ENCODE peak calls at places on chromosome 3, in nine cellular contexts. One of them, this sample, is unnamed.
A peak's percentile ranks its signal among the peaks of the same experiment; 100 is the strongest.

GRCh38 chr3:140748171-140748570 is 70.3 kb downstream of the TRIM42 start:
- DNase-seq in Panc1: no peak
- DNase-seq in adrenal gland: no peak
- DNase-seq in right atrium auricular region: no peak
- DNase-seq in heart left ventricle: no peak
- DNase-seq in CD8-positive, alpha-beta memory T cell: no peak
- DNase-seq in sigmoid colon: no peak
- DNase-seq in NB4: no peak
- DNase-seq in OCI-LY7: no peak
- DNase-seq in this sample: no peak

GRCh38 chr3:141095546-141095937 is 44.4 kb downstream of the SPSB4 start:
- DNase-seq in OCI-LY7: no peak
- DNase-seq in right atrium auricular region: no peak
- DNase-seq in adrenal gland: no peak
- DNase-seq in heart left ventricle: no peak
- DNase-seq in sigmoid colon: no peak
- DNase-seq in CD8-positive, alpha-beta memory T cell: no peak
- DNase-seq in Panc1: no peak
- DNase-seq in NB4: no peak
- DNase-seq in this sample: no peak

GRCh38 chr3:183210341-183210740 is 42.7 kb upstream of the B3GNT5 start:
- DNase-seq in CD8-positive, alpha-beta memory T cell: no peak
- DNase-seq in adrenal gland: no peak
- DNase-seq in NB4: peak; percentile 56
- DNase-seq in right atrium auricular region: no peak
- DNase-seq in Panc1: no peak
- DNase-seq in heart left ventricle: no peak
- DNase-seq in sigmoid colon: no peak
- DNase-seq in OCI-LY7: no peak
- DNase-seq in this sample: no peak

GRCh38 chr3:48194446-48195071 is 6.3 kb upstream of the CDC25A start:
- DNase-seq in OCI-LY7: peak; percentile 70
- DNase-seq in NB4: peak; percentile 69
- DNase-seq in heart left ventricle: peak; percentile 45
- DNase-seq in right atrium auricular region: peak; percentile 70
- DNase-seq in sigmoid colon: no peak
- DNase-seq in Panc1: peak; percentile 46
- DNase-seq in CD8-positive, alpha-beta memory T cell: no peak
- DNase-seq in adrenal gland: peak; percentile 64
- DNase-seq in this sample: peak; percentile 42

GRCh38 chr3:132255041-132255745 is 62.0 kb upstream of the ACP3 start:
- DNase-seq in NB4: no peak
- DNase-seq in OCI-LY7: no peak
- DNase-seq in CD8-positive, alpha-beta memory T cell: no peak
- DNase-seq in Panc1: no peak
- DNase-seq in heart left ventricle: no peak
- DNase-seq in sigmoid colon: no peak
- DNase-seq in right atrium auricular region: no peak
- DNase-seq in adrenal gland: no peak
- DNase-seq in this sample: no peak

GRCh38 chr3:81302045-81302444 is 459.4 kb downstream of the GBE1 start:
- DNase-seq in sigmoid colon: no peak
- DNase-seq in CD8-positive, alpha-beta memory T cell: no peak
- DNase-seq in right atrium auricular region: no peak
- DNase-seq in Panc1: peak; percentile 4
- DNase-seq in adrenal gland: peak; percentile 39
- DNase-seq in heart left ventricle: no peak
- DNase-seq in NB4: peak; percentile 50
- DNase-seq in OCI-LY7: peak; percentile 25
- DNase-seq in this sample: peak; percentile 12

GRCh38 chr3:142709207-142709606 is 14.6 kb upstream of the TRPC1 start:
- DNase-seq in CD8-positive, alpha-beta memory T cell: no peak
- DNase-seq in OCI-LY7: no peak
- DNase-seq in sigmoid colon: no peak
- DNase-seq in heart left ventricle: no peak
- DNase-seq in NB4: no peak
- DNase-seq in right atrium auricular region: no peak
- DNase-seq in adrenal gland: no peak
- DNase-seq in Panc1: no peak
- DNase-seq in this sample: no peak

GRCh38 chr3:9841015-9841414 is 2.8 kb downstream of the RPUSD3 start:
- DNase-seq in OCI-LY7: no peak
- DNase-seq in NB4: no peak
- DNase-seq in right atrium auricular region: no peak
- DNase-seq in Panc1: no peak
- DNase-seq in adrenal gland: no peak
- DNase-seq in CD8-positive, alpha-beta memory T cell: no peak
- DNase-seq in sigmoid colon: no peak
- DNase-seq in heart left ventricle: no peak
- DNase-seq in this sample: no peak

GRCh38 chr3:197795200-197795599 is 4.1 kb downstream of the LRCH3 start:
- DNase-seq in NB4: peak; percentile 23
- DNase-seq in sigmoid colon: no peak
- DNase-seq in heart left ventricle: no peak
- DNase-seq in Panc1: no peak
- DNase-seq in right atrium auricular region: peak; percentile 68
- DNase-seq in CD8-positive, alpha-beta memory T cell: no peak
- DNase-seq in OCI-LY7: no peak
- DNase-seq in adrenal gland: no peak
- DNase-seq in this sample: no peak

GRCh38 chr3:112974894-112975293 is at the start of gene CD200R1:
- DNase-seq in Panc1: no peak
- DNase-seq in right atrium auricular region: no peak
- DNase-seq in NB4: peak; percentile 6
- DNase-seq in CD8-positive, alpha-beta memory T cell: peak; percentile 51
- DNase-seq in heart left ventricle: no peak
- DNase-seq in sigmoid colon: no peak
- DNase-seq in adrenal gland: no peak
- DNase-seq in OCI-LY7: no peak
- DNase-seq in this sample: no peak

GRCh38 chr3:110664148-110664547 is 407.5 kb upstream of the NECTIN3 start:
- DNase-seq in OCI-LY7: no peak
- DNase-seq in NB4: no peak
- DNase-seq in sigmoid colon: no peak
- DNase-seq in Panc1: no peak
- DNase-seq in adrenal gland: no peak
- DNase-seq in CD8-positive, alpha-beta memory T cell: no peak
- DNase-seq in heart left ventricle: no peak
- DNase-seq in right atrium auricular region: no peak
- DNase-seq in this sample: no peak

GRCh38 chr3:147120029-147120428 is 286.3 kb downstream of the ZIC4 start:
- DNase-seq in sigmoid colon: no peak
- DNase-seq in CD8-positive, alpha-beta memory T cell: no peak
- DNase-seq in NB4: peak; percentile 6
- DNase-seq in adrenal gland: no peak
- DNase-seq in right atrium auricular region: no peak
- DNase-seq in Panc1: no peak
- DNase-seq in heart left ventricle: no peak
- DNase-seq in OCI-LY7: no peak
- DNase-seq in this sample: no peak
- H3K4me3 ChIP-seq in sigmoid colon: no peak overlapping the region
- H3K4me3 ChIP-seq in CD8-positive, alpha-beta memory T cell: no peak overlapping the region
- H3K4me3 ChIP-seq in NB4: no peak overlapping the region
- H3K4me3 ChIP-seq in adrenal gland: no peak overlapping the region
- H3K4me3 ChIP-seq in right atrium auricular region: no peak overlapping the region
- H3K4me3 ChIP-seq in Panc1: no peak overlapping the region
- H3K4me3 ChIP-seq in heart left ventricle: no peak overlapping the region
- H3K4me3 ChIP-seq in OCI-LY7: no peak overlapping the region
- H3K4me3 ChIP-seq in this sample: no peak overlapping the region

GRCh38 chr3:172824229-172824628 is 73.7 kb downstream of the ECT2 start:
- DNase-seq in adrenal gland: no peak
- DNase-seq in CD8-positive, alpha-beta memory T cell: no peak
- DNase-seq in Panc1: no peak
- DNase-seq in OCI-LY7: no peak
- DNase-seq in heart left ventricle: no peak
- DNase-seq in NB4: no peak
- DNase-seq in sigmoid colon: no peak
- DNase-seq in right atrium auricular region: no peak
- DNase-seq in this sample: no peak
- H3K4me3 ChIP-seq in adrenal gland: no peak overlapping the region
- H3K4me3 ChIP-seq in CD8-positive, alpha-beta memory T cell: no peak overlapping the region
- H3K4me3 ChIP-seq in Panc1: no peak overlapping the region
- H3K4me3 ChIP-seq in OCI-LY7: no peak overlapping the region
- H3K4me3 ChIP-seq in heart left ventricle: no peak overlapping the region
- H3K4me3 ChIP-seq in NB4: no peak overlapping the region
- H3K4me3 ChIP-seq in sigmoid colon: no peak overlapping the region
- H3K4me3 ChIP-seq in right atrium auricular region: no peak overlapping the region
- H3K4me3 ChIP-seq in this sample: no peak overlapping the region

GRCh38 chr3:69370156-69370944 is 15.5 kb downstream of the FRMD4B start:
- DNase-seq in adrenal gland: peak; percentile 59
- DNase-seq in heart left ventricle: peak; percentile 94
- DNase-seq in OCI-LY7: no peak
- DNase-seq in Panc1: no peak
- DNase-seq in sigmoid colon: peak; percentile 84
- DNase-seq in NB4: peak; percentile 2
- DNase-seq in CD8-positive, alpha-beta memory T cell: no peak
- DNase-seq in right atrium auricular region: peak; percentile 88
- DNase-seq in this sample: peak; percentile 84
- H3K4me3 ChIP-seq in adrenal gland: no peak overlapping the region
- H3K4me3 ChIP-seq in heart left ventricle: peak overlapping the region; percentile 7
- H3K4me3 ChIP-seq in OCI-LY7: no peak overlapping the region
- H3K4me3 ChIP-seq in Panc1: no peak overlapping the region
- H3K4me3 ChIP-seq in sigmoid colon: no peak overlapping the region
- H3K4me3 ChIP-seq in NB4: no peak overlapping the region
- H3K4me3 ChIP-seq in CD8-positive, alpha-beta memory T cell: no peak overlapping the region
- H3K4me3 ChIP-seq in right atrium auricular region: no peak overlapping the region
- H3K4me3 ChIP-seq in this sample: no peak overlapping the region

DNA sequence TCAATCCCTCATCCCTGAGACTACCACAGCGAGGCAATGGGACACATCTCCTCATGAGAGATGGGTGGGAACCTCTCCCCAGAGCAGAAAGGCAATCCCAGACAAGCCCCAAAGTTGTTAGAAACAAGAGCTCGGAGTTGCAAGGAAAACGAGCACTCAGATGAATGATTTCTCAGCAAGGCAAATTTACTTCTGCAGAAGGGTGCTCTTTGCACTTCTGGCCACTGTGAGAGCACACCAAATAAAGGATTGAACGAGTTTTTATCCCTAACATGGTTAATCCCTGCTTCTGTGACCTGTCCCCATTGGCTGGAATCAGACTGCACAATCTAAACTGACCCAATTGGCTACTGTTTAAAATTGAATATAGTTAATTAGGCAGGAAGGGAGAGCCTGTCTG is 339.1 kb upstream of the POU1F1 start:
- DNase-seq in heart left ventricle: no peak
- DNase-seq in sigmoid colon: no peak
- DNase-seq in Panc1: no peak
- DNase-seq in NB4: no peak
- DNase-seq in OCI-LY7: no peak
- DNase-seq in right atrium auricular region: no peak
- DNase-seq in CD8-positive, alpha-beta memory T cell: no peak
- DNase-seq in adrenal gland: no peak
- DNase-seq in this sample: no peak
- H3K4me3 ChIP-seq in heart left ventricle: no peak overlapping the region
- H3K4me3 ChIP-seq in sigmoid colon: no peak overlapping the region
- H3K4me3 ChIP-seq in Panc1: no peak overlapping the region
- H3K4me3 ChIP-seq in NB4: no peak overlapping the region
- H3K4me3 ChIP-seq in OCI-LY7: no peak overlapping the region
- H3K4me3 ChIP-seq in right atrium auricular region: no peak overlapping the region
- H3K4me3 ChIP-seq in CD8-positive, alpha-beta memory T cell: no peak overlapping the region
- H3K4me3 ChIP-seq in adrenal gland: no peak overlapping the region
- H3K4me3 ChIP-seq in this sample: no peak overlapping the region

DNA sequence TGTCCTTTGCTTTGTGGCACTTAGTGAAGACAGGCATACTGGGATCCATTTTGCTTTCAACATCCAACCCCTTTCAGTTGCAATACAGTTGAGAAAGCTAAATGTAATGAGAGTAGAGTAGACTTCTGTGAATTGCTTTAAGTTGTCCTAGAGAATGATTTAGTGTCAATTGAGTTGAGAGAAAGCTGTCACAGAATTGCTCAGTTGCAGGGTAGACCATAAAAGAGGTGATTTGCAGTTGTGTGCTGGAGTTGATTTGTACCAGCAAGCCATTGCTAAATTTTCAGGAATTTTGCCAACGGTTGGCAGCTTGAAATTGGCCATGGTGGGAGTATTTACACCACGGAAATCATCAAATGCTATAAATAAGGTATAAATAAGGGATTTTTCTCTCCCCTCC is 2.2 kb downstream of the ABHD5 start:
- DNase-seq in CD8-positive, alpha-beta memory T cell: no peak
- DNase-seq in Panc1: no peak
- DNase-seq in sigmoid colon: no peak
- DNase-seq in right atrium auricular region: no peak
- DNase-seq in NB4: no peak
- DNase-seq in OCI-LY7: no peak
- DNase-seq in adrenal gland: no peak
- DNase-seq in heart left ventricle: no peak
- DNase-seq in this sample: no peak
- H3K4me3 ChIP-seq in CD8-positive, alpha-beta memory T cell: no peak overlapping the region
- H3K4me3 ChIP-seq in Panc1: no peak overlapping the region
- H3K4me3 ChIP-seq in sigmoid colon: no peak overlapping the region
- H3K4me3 ChIP-seq in right atrium auricular region: no peak overlapping the region
- H3K4me3 ChIP-seq in NB4: no peak overlapping the region
- H3K4me3 ChIP-seq in OCI-LY7: no peak overlapping the region
- H3K4me3 ChIP-seq in adrenal gland: no peak overlapping the region
- H3K4me3 ChIP-seq in heart left ventricle: no peak overlapping the region
- H3K4me3 ChIP-seq in this sample: no peak overlapping the region

GRCh38 chr3:190001426-190001825 is 119.3 kb downstream of the P3H2 start:
- DNase-seq in NB4: no peak
- DNase-seq in right atrium auricular region: no peak
- DNase-seq in CD8-positive, alpha-beta memory T cell: no peak
- DNase-seq in sigmoid colon: no peak
- DNase-seq in Panc1: no peak
- DNase-seq in heart left ventricle: no peak
- DNase-seq in OCI-LY7: no peak
- DNase-seq in adrenal gland: no peak
- DNase-seq in this sample: no peak
- H3K4me3 ChIP-seq in NB4: no peak overlapping the region
- H3K4me3 ChIP-seq in right atrium auricular region: no peak overlapping the region
- H3K4me3 ChIP-seq in CD8-positive, alpha-beta memory T cell: no peak overlapping the region
- H3K4me3 ChIP-seq in sigmoid colon: no peak overlapping the region
- H3K4me3 ChIP-seq in Panc1: no peak overlapping the region
- H3K4me3 ChIP-seq in heart left ventricle: no peak overlapping the region
- H3K4me3 ChIP-seq in OCI-LY7: no peak overlapping the region
- H3K4me3 ChIP-seq in adrenal gland: no peak overlapping the region
- H3K4me3 ChIP-seq in this sample: no peak overlapping the region

DNA sequence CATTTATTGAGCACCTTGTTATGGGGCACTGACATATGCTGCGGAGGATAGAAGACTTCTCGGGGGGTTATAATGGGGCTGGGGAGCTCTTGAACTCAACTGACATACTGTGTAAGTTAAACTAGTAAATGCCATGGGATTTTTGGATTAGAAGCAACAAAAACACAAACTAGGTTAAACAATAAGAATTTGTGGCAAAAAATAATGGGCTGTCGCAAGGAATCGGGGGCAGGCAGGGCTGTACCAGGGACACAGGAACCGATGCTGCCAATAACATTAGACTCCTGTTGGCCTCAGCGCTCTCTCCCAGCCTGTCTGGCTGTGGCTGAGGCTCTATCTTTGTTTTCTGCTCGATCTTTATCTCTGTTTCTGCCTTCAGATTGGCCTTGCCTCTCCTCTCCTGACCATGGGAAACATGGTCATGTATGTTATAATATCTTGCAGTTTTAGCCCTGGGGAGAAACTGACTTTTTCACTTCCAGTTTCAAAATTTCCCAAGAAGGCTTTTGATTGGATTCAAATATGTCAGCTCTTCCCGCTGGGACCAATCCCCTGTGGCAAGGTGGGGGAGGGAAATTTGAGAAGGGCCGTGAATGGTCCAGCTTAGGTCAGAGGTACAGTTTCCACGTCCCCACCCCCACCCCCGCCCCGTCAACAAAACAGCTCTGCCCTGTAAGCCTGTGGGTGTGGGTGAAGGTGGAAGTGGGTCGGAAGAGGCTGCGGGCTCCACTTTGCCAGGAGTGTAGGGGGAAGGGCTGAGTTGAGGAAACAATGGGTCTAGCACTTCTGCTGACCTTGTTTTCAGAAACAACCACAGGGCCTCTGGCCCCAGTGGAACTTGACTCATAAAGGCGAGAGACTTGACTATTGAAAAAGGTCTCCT is 161.0 kb upstream of the TBL1XR1 start:
- DNase-seq in OCI-LY7: peak; percentile 68
- DNase-seq in adrenal gland: peak; percentile 90
- DNase-seq in heart left ventricle: peak; percentile 77
- DNase-seq in Panc1: peak; percentile 85
- DNase-seq in right atrium auricular region: peak; percentile 88
- DNase-seq in NB4: peak; percentile 95
- DNase-seq in sigmoid colon: peak; percentile 83
- DNase-seq in CD8-positive, alpha-beta memory T cell: peak; percentile 16
- DNase-seq in this sample: peak; percentile 64
- H3K4me3 ChIP-seq in OCI-LY7: peak overlapping the region; percentile 63
- H3K4me3 ChIP-seq in adrenal gland: no peak overlapping the region
- H3K4me3 ChIP-seq in heart left ventricle: peak overlapping the region; percentile 34
- H3K4me3 ChIP-seq in Panc1: no peak overlapping the region
- H3K4me3 ChIP-seq in right atrium auricular region: peak overlapping the region; percentile 17
- H3K4me3 ChIP-seq in NB4: peak overlapping the region; percentile 64
- H3K4me3 ChIP-seq in sigmoid colon: no peak overlapping the region
- H3K4me3 ChIP-seq in CD8-positive, alpha-beta memory T cell: peak overlapping the region; percentile 57
- H3K4me3 ChIP-seq in this sample: peak overlapping the region; percentile 48